ENCODE peak calls at places on chromosomes 2 and 18, in five cellular contexts. X is HCT116, A is IMR-90, B is H9, K is neuronal stem cell. D is an unnamed sample.

GRCh38 chr2:197708331-197708730 is 3.2 kb downstream of the MARS2 start:
- DNase-seq in A (peak; percentile 80), K (no peak), B (no peak), X (no peak), D (no peak)

GRCh38 chr2:59888015-59888414 is 665.4 kb downstream of the BCL11A start:
- DNase-seq in X (no peak), A (no peak), K (no peak), B (peak; percentile 43), D (no peak)

GRCh38 chr2:171069286-171069956 is 91.3 kb downstream of the TLK1 start:
- DNase-seq in B (no peak), K (no peak), X (no peak), A (no peak), D (no peak)

GRCh38 chr2:71224935-71225334 is 2.0 kb downstream of the PAIP2B start:
- DNase-seq in B (no peak), K (no peak), A (no peak), X (no peak), D (no peak)

GRCh38 chr2:30582521-30582920 is 135.5 kb downstream of the LCLAT1 start:
- DNase-seq in X (no peak), K (no peak), A (no peak), B (no peak), D (no peak)

GRCh38 chr18:6313427-6313826 is 101.3 kb downstream of the L3MBTL4 start:
- DNase-seq in B (no peak), K (no peak), A (no peak), X (no peak), D (no peak)

GRCh38 chr2:117720765-117721164 is 93.7 kb upstream of the DDX18 start:
- DNase-seq in X (no peak), K (no peak), B (no peak), A (no peak), D (no peak)

GRCh38 chr18:52554180-52554579 is 214.2 kb downstream of the DCC start:
- DNase-seq in X (no peak), K (no peak), A (no peak), B (no peak), D (no peak)

GRCh38 chr2:36809046-36809445 is 112.5 kb downstream of the VIT start:
- DNase-seq in A (no peak), B (no peak), X (no peak), K (no peak), D (no peak)

GRCh38 chr18:43793910-43794309 is 516.6 kb upstream of the SYT4 start:
- DNase-seq in A (no peak), K (no peak), X (no peak), B (no peak), D (no peak)

GRCh38 chr18:43797347-43797746 is 520.1 kb upstream of the SYT4 start:
- DNase-seq in A (no peak), K (no peak), X (no peak), B (no peak), D (no peak)

GRCh38 chr18:43789234-43790000 is 512.1 kb upstream of the SYT4 start:
- DNase-seq in X (no peak), B (no peak), A (no peak), K (no peak), D (no peak)

DNA sequence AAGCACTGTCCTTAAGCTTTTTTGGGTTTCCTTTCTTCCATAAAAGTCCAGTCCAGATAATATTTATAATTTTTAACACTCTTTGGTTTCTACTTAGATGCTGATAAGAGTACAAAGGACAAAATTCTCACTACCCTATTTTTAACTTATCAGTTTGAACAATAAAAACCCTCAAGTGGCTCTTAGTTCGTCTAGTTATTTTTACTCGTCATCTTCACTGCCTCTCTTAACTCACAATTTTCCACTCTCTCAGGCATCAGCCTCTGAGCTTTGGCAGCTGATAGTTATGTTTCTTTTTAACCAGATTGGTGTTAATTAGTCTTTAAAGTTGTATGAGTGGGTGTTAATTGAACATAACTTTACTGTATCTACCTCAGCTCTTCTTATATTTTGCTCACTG is 517.1 kb upstream of the SYT4 start:
- DNase-seq in K (no peak), A (no peak), B (no peak), X (no peak), D (no peak)
- H3K27me3 ChIP-seq in K (no peaks in the 10 kb centered on the region), A (no peaks in the 10 kb centered on the region), B (no peaks in the 10 kb centered on the region), X (no peaks in the 10 kb centered on the region), D (no peaks in the 10 kb centered on the region)

GRCh38 chr2:169579044-169579443 is 5.1 kb upstream of the PPIG start:
- DNase-seq in B (no peak), K (no peak), X (no peak), A (no peak), D (no peak)
- H3K4me2 ChIP-seq in B (no peak overlapping the region), K (no peak overlapping the region), X (no peak overlapping the region), A (no peak overlapping the region), D (no peak overlapping the region)

GRCh38 chr18:75497576-75497975 is 70.1 kb upstream of the SMIM21 start:
- DNase-seq in X (no peak), K (no peak), A (peak; percentile 64), B (no peak), D (no peak)
- H3K27me3 ChIP-seq in X (no peaks in the 10 kb centered on the region), K (peaks cover 6% of the 10 kb centered on the region), A (no peaks in the 10 kb centered on the region), B (no peaks in the 10 kb centered on the region), D (no peaks in the 10 kb centered on the region)

GRCh38 chr2:85659324-85659981 is 8.5 kb downstream of the SFTPB start:
- DNase-seq in X (no peak), A (no peak), K (no peak), B (no peak), D (no peak)
- H3K4me2 ChIP-seq in X (no peak overlapping the region), A (no peak overlapping the region), K (no peak overlapping the region), B (no peak overlapping the region), D (no peak overlapping the region)

GRCh38 chr18:3449702-3450357 is at the start of gene TGIF1:
- DNase-seq in X (peak; percentile 70), A (peak; percentile 77), K (peak; percentile 79), B (peak; percentile 77), D (no peak)

GRCh38 chr18:3450358-3451107 is 561 bp downstream of the TGIF1 start:
- DNase-seq in A (peak; percentile 73), X (no peak), B (no peak), K (peak; percentile 23), D (no peak)

GRCh38 chr18:3452750-3453539 is 3.0 kb downstream of the TGIF1 start:
- DNase-seq in X (no peak), K (no peak), A (peak; percentile 41), B (no peak), D (no peak)

GRCh38 chr18:3451989-3452749 is 2.2 kb downstream of the TGIF1 start:
- DNase-seq in B (no peak), X (no peak), A (peak; percentile 69), K (peak; percentile 54), D (no peak)

DNA sequence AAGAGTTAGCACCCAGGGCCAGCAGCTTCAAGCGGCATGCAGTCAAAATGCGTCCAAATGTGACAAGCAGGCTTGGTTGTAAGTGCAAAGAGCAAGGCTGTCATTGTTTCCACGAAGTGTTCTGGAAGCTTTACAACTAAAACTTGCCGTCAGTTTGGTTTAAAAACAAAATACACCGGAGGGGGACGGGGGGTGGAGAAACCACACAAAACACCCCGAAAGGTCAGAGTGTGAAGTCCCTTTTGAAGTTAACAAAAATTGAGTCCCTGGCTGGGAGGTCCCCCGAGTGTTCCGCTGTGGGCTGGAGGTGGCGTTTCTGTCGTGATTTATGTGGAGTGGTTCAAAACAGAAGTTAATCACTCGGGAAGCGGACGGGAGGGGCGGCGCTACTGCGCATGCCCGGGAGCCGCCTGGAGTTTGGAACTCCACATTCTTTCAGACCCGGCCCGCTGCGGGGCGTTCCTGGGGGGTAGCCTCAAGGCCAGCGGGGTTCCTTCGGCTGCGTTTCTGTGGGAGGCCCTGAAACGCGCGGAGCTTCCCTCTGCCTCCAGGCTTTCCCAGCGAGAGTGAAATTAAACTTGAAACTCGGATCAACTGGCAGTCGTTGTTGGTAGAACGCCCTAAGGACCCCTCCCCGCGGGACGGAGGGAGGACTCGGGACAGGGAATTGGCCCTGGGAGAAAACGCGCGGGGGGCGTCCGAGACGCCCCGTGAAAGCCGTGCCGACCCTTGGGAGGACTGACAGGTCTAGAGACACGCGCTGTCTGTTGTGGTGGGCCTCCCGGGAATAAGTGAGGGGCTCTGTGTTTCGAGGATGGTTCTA is 1.4 kb downstream of the TGIF1 start:
- DNase-seq in K (peak; percentile 89), X (no peak), A (peak; percentile 89), B (peak; percentile 70), D (no peak)
- H3K27me3 ChIP-seq in K (no peaks in the 10 kb centered on the region), X (no peaks in the 10 kb centered on the region), A (no peaks in the 10 kb centered on the region), B (no peaks in the 10 kb centered on the region), D (no peaks in the 10 kb centered on the region)

GRCh38 chr2:128622916-128623620 is 304.4 kb upstream of the HS6ST1 start:
- DNase-seq in A (peak; percentile 47), X (no peak), B (no peak), K (no peak), D (no peak)

GRCh38 chr2:128623776-128624424 is 305.2 kb upstream of the HS6ST1 start:
- DNase-seq in A (peak; percentile 95), K (no peak), X (no peak), B (no peak), D (no peak)

GRCh38 chr2:128624956-128625355 is 306.3 kb upstream of the HS6ST1 start:
- DNase-seq in B (no peak), A (no peak), K (no peak), X (no peak), D (no peak)

GRCh38 chr2:128625421-128625820 is 306.8 kb upstream of the HS6ST1 start:
- DNase-seq in X (no peak), B (no peak), K (no peak), A (no peak), D (no peak)

DNA sequence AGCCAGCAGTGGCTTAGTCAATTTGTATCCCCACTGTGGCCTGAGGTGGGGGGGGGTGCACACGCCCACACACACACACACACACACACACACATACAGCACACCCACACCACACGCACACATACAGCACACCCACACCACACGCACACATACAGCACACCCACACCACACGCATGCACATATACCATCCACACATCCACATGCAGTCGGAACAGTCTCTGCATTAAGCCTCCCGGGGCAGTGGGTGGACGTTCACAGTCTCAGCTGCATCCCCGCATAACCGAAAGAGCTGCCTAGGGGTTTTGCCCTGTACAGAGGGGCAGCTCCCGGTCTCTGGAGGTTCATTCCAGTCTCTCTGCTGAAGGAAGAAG is 305.7 kb upstream of the HS6ST1 start:
- DNase-seq in K (no peak), B (no peak), X (no peak), A (no peak), D (no peak)
- H3K4me2 ChIP-seq in K (no peak overlapping the region), B (no peak overlapping the region), X (no peak overlapping the region), A (peak overlapping the region; percentile 60), D (no peak overlapping the region)

DNA sequence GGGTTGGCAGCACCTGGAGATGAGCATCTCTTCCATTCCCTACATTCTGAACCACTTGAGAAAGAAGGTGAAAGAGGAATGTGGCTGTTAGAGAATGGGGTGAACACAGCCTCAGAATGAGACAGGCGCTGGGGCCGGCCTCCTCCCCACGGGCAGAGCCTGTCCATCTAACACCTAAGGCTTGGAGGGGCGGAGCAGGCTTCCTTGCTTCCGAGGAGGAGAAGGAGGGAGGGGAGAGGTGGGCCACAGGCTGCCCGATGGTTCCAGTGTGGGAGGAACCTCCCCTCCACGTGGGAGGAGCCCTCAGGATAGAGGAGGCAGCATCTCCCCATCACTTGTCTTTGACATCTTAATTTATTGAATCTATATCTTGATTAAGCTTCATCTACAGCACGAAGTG is 68.6 kb downstream of the CIB4 start:
- DNase-seq in A (no peak), X (no peak), K (no peak), B (no peak), D (no peak)
- H3K27me3 ChIP-seq in A (peaks cover 64% of the 10 kb centered on the region), X (no peaks in the 10 kb centered on the region), K (peaks cover 48% of the 10 kb centered on the region), B (no peaks in the 10 kb centered on the region), D (peaks cover 45% of the 10 kb centered on the region)